ENCODE peak calls at places on chromosome 10, in seven cellular contexts. G is fibroblast of pulmonary artery, I is stomach, L is upper lobe of right lung, M is tibial artery, T is right atrium auricular region, S is IMR-90. C is an unnamed sample.

GRCh38 chr10:71161429-71161828 is 50.9 kb upstream of the UNC5B start:
- DNase-seq in L (no peak), T (no peak), G (peak; percentile 4), S (peak; percentile 6), M (no peak), I (no peak), C (no peak)

GRCh38 chr10:51699475-51700227 is at the start of gene CSTF2T:
- DNase-seq in I (peak; percentile 88), G (peak; percentile 97), T (peak; percentile 93), L (peak; percentile 91), M (peak; percentile 83), S (peak; percentile 96), C (peak; percentile 90)

GRCh38 chr10:132834891-132835847 is 49.2 kb upstream of the NKX6-2 start:
- DNase-seq in G (no peak), S (no peak), M (no peak), T (no peak), I (no peak), L (no peak), C (no peak)

GRCh38 chr10:132721725-132722124 is 64.2 kb downstream of the NKX6-2 start:
- DNase-seq in T (no peak), I (no peak), S (peak; percentile 49), M (no peak), G (no peak), L (no peak), C (no peak)

GRCh38 chr10:24350111-24350921 is 141.4 kb downstream of the KIAA1217 start:
- DNase-seq in S (peak; percentile 79), T (no peak), L (no peak), I (no peak), M (no peak), G (peak; percentile 60), C (no peak)

GRCh38 chr10:7474388-7474787 is 63.6 kb upstream of the SFMBT2 start:
- DNase-seq in I (no peak), L (no peak), G (no peak), M (no peak), S (no peak), T (no peak), C (no peak)

GRCh38 chr10:47384148-47384921 is at the start of gene ZNF488:
- DNase-seq in M (peak; percentile 76), I (peak; percentile 87), L (peak; percentile 92), T (peak; percentile 72), S (peak; percentile 49), G (peak; percentile 78), C (no peak)

GRCh38 chr10:117175215-117175900 is 21.9 kb upstream of the KCNK18 start:
- DNase-seq in T (no peak), S (no peak), L (peak; percentile 70), M (no peak), G (no peak), I (no peak), C (no peak)

GRCh38 chr10:131961777-131962450 is 19.8 kb downstream of the BNIP3 start:
- DNase-seq in S (no peak), I (no peak), M (peak; percentile 17), T (no peak), L (peak; percentile 62), G (no peak), C (no peak)

GRCh38 chr10:97726636-97727178 is 10.2 kb upstream of the ZFYVE27 start:
- DNase-seq in L (no peak), S (peak; percentile 85), T (no peak), G (peak; percentile 86), I (no peak), M (no peak), C (no peak)

GRCh38 chr10:84179059-84179710 is 5.6 kb downstream of the GPR15LG start:
- DNase-seq in M (no peak), T (no peak), G (peak; percentile 17), I (no peak), L (no peak), S (peak; percentile 27), C (no peak)

GRCh38 chr10:103967433-103968142 is 648 bp downstream of the SLK start:
- DNase-seq in I (no peak), G (peak; percentile 24), M (no peak), T (no peak), L (no peak), S (no peak), C (no peak)

GRCh38 chr10:11546581-11546980 is 64.9 kb downstream of the USP6NL start:
- DNase-seq in M (no peak), S (peak; percentile 34), I (no peak), T (no peak), G (no peak), L (no peak), C (no peak)

GRCh38 chr10:131819241-131820072 is 81.4 kb upstream of the PPP2R2D start:
- DNase-seq in T (peak; percentile 42), I (peak; percentile 15), S (no peak), M (no peak), L (peak; percentile 40), G (no peak), C (peak; percentile 30)

GRCh38 chr10:119365773-119366640 is 158.6 kb downstream of the GRK5 start:
- DNase-seq in S (peak; percentile 15), G (no peak), T (peak; percentile 71), I (no peak), M (no peak), L (no peak), C (no peak)

GRCh38 chr10:102627446-102628293 is 16.6 kb upstream of the TRIM8 start:
- DNase-seq in S (peak; percentile 78), I (no peak), M (no peak), T (no peak), L (peak; percentile 75), G (peak; percentile 88), C (no peak)

GRCh38 chr10:17562572-17562971 is 54.6 kb downstream of the HACD1 start:
- DNase-seq in M (no peak), S (peak; percentile 69), G (peak; percentile 88), I (no peak), T (no peak), L (no peak), C (no peak)

GRCh38 chr10:62450905-62451605 is 76.9 kb downstream of the ZNF365 start:
- DNase-seq in S (no peak), G (no peak), T (no peak), I (no peak), M (no peak), L (no peak), C (no peak)
- TF ChIP-seq CTCF in S (no peak), G (no peak), T (no peak), I (no peak), M (no peak), L (no peak), C (no peak)

GRCh38 chr10:35594115-35594849 is 10.9 kb upstream of the GJD4 start:
- DNase-seq in S (no peak), L (no peak), T (no peak), G (no peak), I (no peak), M (no peak), C (no peak)

GRCh38 chr10:35595106-35595505 is 10.0 kb upstream of the GJD4 start:
- DNase-seq in I (no peak), S (no peak), T (no peak), G (no peak), M (no peak), L (no peak), C (no peak)

GRCh38 chr10:35592421-35592820 is 12.7 kb upstream of the GJD4 start:
- DNase-seq in T (no peak), I (no peak), G (no peak), L (no peak), S (no peak), M (no peak), C (no peak)

GRCh38 chr10:35600193-35600592 is 4.9 kb upstream of the GJD4 start:
- DNase-seq in I (no peak), M (no peak), G (peak; percentile 16), S (no peak), L (no peak), T (no peak), C (no peak)

DNA sequence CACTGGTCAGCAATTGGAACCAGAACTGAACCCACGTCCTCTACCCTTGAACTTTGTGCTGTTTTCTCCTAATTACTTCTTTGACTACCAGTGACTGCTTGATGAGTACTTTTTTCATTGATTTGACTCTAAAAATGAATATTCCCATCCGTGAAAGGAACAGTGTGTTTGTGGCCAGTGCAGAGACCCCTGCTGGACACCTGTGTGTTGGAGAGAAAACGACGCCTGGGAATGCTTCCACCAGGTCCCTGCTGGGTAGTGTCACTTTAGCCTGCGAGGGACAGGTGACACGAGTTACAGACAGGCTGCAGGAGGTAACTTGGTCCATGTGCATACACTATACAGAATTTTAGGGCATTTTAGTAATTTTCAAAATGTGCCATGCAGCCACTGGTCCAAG is 6.8 kb upstream of the GJD4 start:
- DNase-seq in M (no peak), T (no peak), I (no peak), L (no peak), G (peak; percentile 27), S (no peak), C (no peak)
- TF ChIP-seq CTCF in M (peak; percentile 18), T (no peak), I (no peak), L (peak; percentile 28), G (peak; percentile 63), S (peak; percentile 32), C (no peak)

DNA sequence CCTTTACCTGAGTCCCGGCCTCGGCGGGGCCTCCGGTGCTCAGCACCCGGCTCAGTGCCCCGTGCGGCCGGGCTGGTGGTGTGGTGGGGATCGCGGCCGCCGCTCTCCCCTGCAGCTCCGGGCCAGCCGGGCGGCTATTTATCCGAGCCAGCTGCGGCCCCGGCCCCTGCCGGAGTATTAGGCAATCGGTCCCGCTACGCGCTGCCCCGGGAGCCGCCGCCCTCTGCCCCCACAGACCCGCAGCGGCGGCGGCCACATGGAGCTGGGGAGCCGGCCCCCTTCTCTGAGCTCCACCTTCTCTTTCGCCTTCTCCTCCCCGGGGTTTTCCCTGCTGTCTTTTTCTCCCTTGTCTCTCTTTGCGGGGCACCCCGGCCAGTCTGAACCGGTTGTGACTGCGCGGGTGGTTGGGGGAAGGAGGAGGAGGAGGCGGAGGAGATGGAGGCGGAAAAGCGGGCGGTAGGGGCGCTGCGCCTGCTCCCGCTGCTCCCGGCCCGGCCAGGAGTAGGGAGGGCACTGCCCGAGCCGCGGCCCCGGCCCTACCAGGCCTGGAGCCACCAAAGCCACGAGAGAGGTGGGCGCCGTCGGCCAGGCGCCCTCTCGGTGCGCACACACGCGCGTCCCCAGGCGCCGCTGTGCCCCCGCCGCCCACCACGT is at the start of gene SLC16A9:
- DNase-seq in L (peak; percentile 73), M (peak; percentile 42), T (no peak), S (peak; percentile 11), I (peak; percentile 44), G (peak; percentile 42), C (no peak)
- TF ChIP-seq CTCF in L (peak; percentile 34), M (peak; percentile 41), T (no peak), S (peak; percentile 16), I (no peak), G (peak; percentile 22), C (no peak)

GRCh38 chr10:114453576-114453975 is 49.3 kb upstream of the AFAP1L2 start:
- DNase-seq in S (no peak), T (no peak), M (no peak), G (no peak), L (no peak), I (no peak), C (no peak)

GRCh38 chr10:114458216-114458615 is 53.9 kb upstream of the AFAP1L2 start:
- DNase-seq in S (no peak), L (no peak), I (no peak), T (no peak), G (no peak), M (no peak), C (no peak)

DNA sequence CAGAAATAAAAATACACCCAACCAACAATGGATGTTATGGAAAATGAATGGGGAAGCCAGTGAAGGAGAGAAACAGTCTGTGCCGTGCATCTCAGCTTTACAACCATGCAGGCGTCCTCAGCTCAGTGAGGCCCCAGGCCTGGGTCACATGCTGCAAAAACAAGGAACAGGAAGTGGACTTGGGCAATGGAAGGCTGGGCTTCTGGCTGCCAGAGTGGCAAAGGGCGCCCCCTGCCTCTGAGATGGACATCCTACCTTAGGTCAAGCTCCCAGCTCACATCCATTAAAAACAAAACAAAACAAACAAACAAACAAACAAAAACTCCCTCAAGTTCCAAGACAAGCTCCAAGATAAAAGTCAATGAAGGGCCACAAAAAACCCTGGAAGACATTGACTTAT is 54.7 kb upstream of the AFAP1L2 start:
- DNase-seq in M (no peak), G (peak; percentile 26), I (peak; percentile 44), S (peak; percentile 4), L (peak; percentile 73), T (no peak), C (peak; percentile 58)
- TF ChIP-seq CTCF in M (no peak), G (peak; percentile 32), I (no peak), S (no peak), L (peak; percentile 43), T (no peak), C (peak; percentile 41)

C was measured in CD14-positive monocyte.